ENCODE peak calls at places on chromosomes 6 and 20, in four cellular contexts. R, P, H and U are unnamed samples.

GRCh38 chr6:1070085-1070521 is 241.8 kb upstream of the FOXQ1 start:
- DNase-seq in R (no peak), P (no peak), H (no peak), U (no peak)

GRCh38 chr6:19465760-19466159 is 371.4 kb upstream of the ID4 start:
- DNase-seq in R (no peak), P (no peak), H (no peak), U (no peak)

GRCh38 chr6:27791182-27791939 is 120.8 kb downstream of the OR2B2 start:
- DNase-seq in R (peak; percentile 8), P (peak; percentile 65), H (no peak), U (no peak)

GRCh38 chr6:75118925-75119515 is 86.8 kb downstream of the COL12A1 start:
- DNase-seq in R (no peak), P (no peak), H (no peak), U (no peak)

GRCh38 chr6:53269827-53270226 is 78.9 kb downstream of the ELOVL5 start:
- DNase-seq in R (no peak), P (no peak), H (no peak), U (no peak)

GRCh38 chr20:9999660-10000059 is 35.1 kb upstream of the ANKEF1 start:
- DNase-seq in R (no peak), P (no peak), H (no peak), U (no peak)

GRCh38 chr20:59015812-59016711 is 3.2 kb upstream of the TUBB1 start:
- DNase-seq in R (no peak), P (no peak), H (no peak), U (no peak)

GRCh38 chr6:3073382-3073781 is 5.1 kb downstream of the RIPK1 start:
- DNase-seq in R (no peak), P (no peak), H (no peak), U (no peak)

GRCh38 chr6:90217621-90218496 is 78.8 kb downstream of the BACH2 start:
- DNase-seq in R (no peak), P (no peak), H (no peak), U (peak; percentile 28)

GRCh38 chr6:30411515-30412207 is 66.7 kb downstream of the RPP21 start:
- DNase-seq in R (peak; percentile 44), P (peak; percentile 66), H (no peak), U (no peak)

GRCh38 chr20:10715035-10715434 is 41.2 kb upstream of the JAG1 start:
- DNase-seq in R (no peak), P (no peak), H (no peak), U (no peak)

GRCh38 chr6:140319209-140319608 is 944.8 kb upstream of the CITED2 start:
- DNase-seq in R (no peak), P (no peak), H (no peak), U (no peak)

GRCh38 chr6:137363805-137364138 is 130.4 kb downstream of the OLIG3 start:
- DNase-seq in R (no peak), P (no peak), H (no peak), U (no peak)

GRCh38 chr20:16801919-16802651 is 53.9 kb downstream of the OTOR start:
- DNase-seq in R (peak; percentile 9), P (peak; percentile 71), H (peak; percentile 38), U (peak; percentile 89)

GRCh38 chr6:159038914-159039884 is 5.6 kb downstream of the TAGAP start:
- DNase-seq in R (peak; percentile 3), P (no peak), H (no peak), U (no peak)

GRCh38 chr6:110654096-110654820 is 161.0 kb downstream of the CDK19 start:
- DNase-seq in R (no peak), P (no peak), H (no peak), U (no peak)

GRCh38 chr20:49349678-49350077 is 71.8 kb upstream of the ZNFX1 start:
- DNase-seq in R (no peak), P (no peak), H (no peak), U (peak; percentile 60)

GRCh38 chr20:3808141-3808479 is 12.0 kb downstream of the CDC25B start:
- DNase-seq in R (no peak), P (no peak), H (no peak), U (peak; percentile 82)

GRCh38 chr6:37777272-37777736 is 42.2 kb upstream of the ZFAND3 start:
- DNase-seq in R (no peak), P (no peak), H (no peak), U (no peak)

GRCh38 chr20:58056021-58056591 is 172.3 kb downstream of the ANKRD60 start:
- DNase-seq in R (no peak), P (no peak), H (no peak), U (no peak)

GRCh38 chr6:65557224-65557623 is 149.8 kb downstream of the EYS start:
- DNase-seq in R (no peak), P (no peak), H (no peak), U (no peak)